ENCODE peak calls at places on chromosomes 11 and 22, in seven cellular contexts. One of them, this sample, is unnamed.

GRCh38 chr11:72591785-72592490 is 82.3 kb downstream of the PDE2A start:
- DNase-seq in neural progenitor cell: no peak
- DNase-seq in GM23338: no peak
- DNase-seq in IMR-90: no peak
- DNase-seq in suprapubic skin: no peak
- DNase-seq in stomach: no peak
- DNase-seq in CD8-positive, alpha-beta T cell: peak; percentile 34
- DNase-seq in this sample: peak; percentile 39

GRCh38 chr11:113242767-113243397 is 71.5 kb upstream of the TTC12 start:
- DNase-seq in CD8-positive, alpha-beta T cell: no peak
- DNase-seq in neural progenitor cell: peak; percentile 44
- DNase-seq in suprapubic skin: no peak
- DNase-seq in IMR-90: peak; percentile 9
- DNase-seq in GM23338: peak; percentile 55
- DNase-seq in stomach: no peak
- DNase-seq in this sample: no peak

GRCh38 chr22:36160499-36160942 is at the start of gene APOL3:
- DNase-seq in suprapubic skin: peak; percentile 88
- DNase-seq in neural progenitor cell: no peak
- DNase-seq in IMR-90: peak; percentile 47
- DNase-seq in GM23338: no peak
- DNase-seq in stomach: peak; percentile 74
- DNase-seq in CD8-positive, alpha-beta T cell: peak; percentile 27
- DNase-seq in this sample: peak; percentile 39

GRCh38 chr11:43382614-43383013 is 23.9 kb downstream of the TTC17 start:
- DNase-seq in GM23338: no peak
- DNase-seq in IMR-90: no peak
- DNase-seq in CD8-positive, alpha-beta T cell: no peak
- DNase-seq in suprapubic skin: no peak
- DNase-seq in neural progenitor cell: no peak
- DNase-seq in stomach: no peak
- DNase-seq in this sample: no peak

GRCh38 chr11:117882539-117882938 is 6.1 kb upstream of the FXYD6 start:
- DNase-seq in GM23338: no peak
- DNase-seq in stomach: no peak
- DNase-seq in neural progenitor cell: no peak
- DNase-seq in CD8-positive, alpha-beta T cell: no peak
- DNase-seq in IMR-90: no peak
- DNase-seq in suprapubic skin: no peak
- DNase-seq in this sample: no peak

GRCh38 chr11:27020736-27021135 is 19.9 kb upstream of the BBOX1 start:
- DNase-seq in GM23338: no peak
- DNase-seq in neural progenitor cell: no peak
- DNase-seq in stomach: peak; percentile 28
- DNase-seq in suprapubic skin: no peak
- DNase-seq in IMR-90: no peak
- DNase-seq in CD8-positive, alpha-beta T cell: no peak
- DNase-seq in this sample: no peak

GRCh38 chr11:73219396-73220285 is 1.6 kb downstream of the P2RY2 start:
- DNase-seq in IMR-90: no peak
- DNase-seq in CD8-positive, alpha-beta T cell: no peak
- DNase-seq in suprapubic skin: no peak
- DNase-seq in GM23338: no peak
- DNase-seq in neural progenitor cell: peak; percentile 1
- DNase-seq in stomach: no peak
- DNase-seq in this sample: no peak

GRCh38 chr22:41831383-41831782 is 1.5 kb upstream of the SREBF2 start:
- DNase-seq in IMR-90: no peak
- DNase-seq in suprapubic skin: no peak
- DNase-seq in stomach: no peak
- DNase-seq in GM23338: no peak
- DNase-seq in CD8-positive, alpha-beta T cell: no peak
- DNase-seq in neural progenitor cell: no peak
- DNase-seq in this sample: no peak

GRCh38 chr22:20393705-20394476 is at the start of gene ZNF74:
- DNase-seq in CD8-positive, alpha-beta T cell: peak; percentile 77
- DNase-seq in IMR-90: peak; percentile 88
- DNase-seq in GM23338: peak; percentile 98
- DNase-seq in suprapubic skin: peak; percentile 90
- DNase-seq in neural progenitor cell: peak; percentile 97
- DNase-seq in stomach: peak; percentile 90
- DNase-seq in this sample: peak; percentile 87

GRCh38 chr22:20391222-20391621 is 2.7 kb upstream of the ZNF74 start:
- DNase-seq in suprapubic skin: no peak
- DNase-seq in GM23338: no peak
- DNase-seq in stomach: no peak
- DNase-seq in CD8-positive, alpha-beta T cell: no peak
- DNase-seq in neural progenitor cell: no peak
- DNase-seq in IMR-90: no peak
- DNase-seq in this sample: no peak

GRCh38 chr22:20390394-20390907 is 3.5 kb upstream of the ZNF74 start:
- DNase-seq in CD8-positive, alpha-beta T cell: no peak
- DNase-seq in IMR-90: no peak
- DNase-seq in stomach: no peak
- DNase-seq in GM23338: no peak
- DNase-seq in suprapubic skin: no peak
- DNase-seq in neural progenitor cell: no peak
- DNase-seq in this sample: no peak

GRCh38 chr22:20395181-20395896 is 1.4 kb downstream of the ZNF74 start:
- DNase-seq in stomach: no peak
- DNase-seq in neural progenitor cell: no peak
- DNase-seq in GM23338: no peak
- DNase-seq in CD8-positive, alpha-beta T cell: no peak
- DNase-seq in suprapubic skin: no peak
- DNase-seq in IMR-90: no peak
- DNase-seq in this sample: no peak

DNA sequence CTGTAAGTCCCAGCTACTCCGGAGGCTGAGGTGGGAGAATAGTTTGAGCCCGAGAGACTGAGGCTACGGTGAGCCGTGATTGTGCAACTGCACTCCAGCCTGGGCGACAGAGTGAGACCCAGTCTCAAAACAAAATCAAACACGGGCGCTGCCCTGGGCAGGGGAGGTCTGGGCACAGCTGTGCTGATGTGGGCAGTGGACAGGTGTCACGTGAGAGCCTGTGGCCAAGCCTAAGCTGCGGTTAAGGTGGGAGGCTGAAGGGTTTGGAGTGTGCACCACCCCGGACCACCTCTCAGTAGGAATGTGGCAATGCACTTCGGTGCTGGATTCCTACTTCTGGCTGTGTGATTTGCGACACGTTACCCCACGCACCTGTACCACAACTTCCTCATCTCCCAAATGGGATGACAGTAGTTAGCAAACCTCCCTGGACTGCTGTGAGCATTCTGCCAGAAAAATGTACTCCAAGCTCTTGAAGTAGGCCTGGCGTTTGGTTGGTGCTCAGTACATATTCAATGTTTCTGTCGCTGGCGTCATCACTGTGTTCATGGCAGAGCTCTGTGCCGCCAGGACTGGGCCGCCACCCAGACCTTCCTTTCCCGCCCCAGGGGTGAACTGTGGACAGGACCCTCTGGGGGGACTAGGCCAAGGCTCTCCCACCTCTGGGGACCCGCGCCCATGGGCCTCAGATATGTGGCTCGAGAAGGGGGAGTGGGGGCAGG is 807 bp upstream of the ZNF74 start:
- DNase-seq in IMR-90: no peak
- DNase-seq in suprapubic skin: no peak
- DNase-seq in GM23338: no peak
- DNase-seq in CD8-positive, alpha-beta T cell: no peak
- DNase-seq in neural progenitor cell: no peak
- DNase-seq in stomach: no peak
- DNase-seq in this sample: no peak
- H3K4me3 ChIP-seq in IMR-90: no peak overlapping the region
- H3K4me3 ChIP-seq in suprapubic skin: peak overlapping the region; percentile 92
- H3K4me3 ChIP-seq in GM23338: peak overlapping the region; percentile 94
- H3K4me3 ChIP-seq in CD8-positive, alpha-beta T cell: peak overlapping the region; percentile 69
- H3K4me3 ChIP-seq in neural progenitor cell: peak overlapping the region; percentile 75
- H3K4me3 ChIP-seq in stomach: peak overlapping the region; percentile 84
- H3K4me3 ChIP-seq in this sample: peak overlapping the region; percentile 77

DNA sequence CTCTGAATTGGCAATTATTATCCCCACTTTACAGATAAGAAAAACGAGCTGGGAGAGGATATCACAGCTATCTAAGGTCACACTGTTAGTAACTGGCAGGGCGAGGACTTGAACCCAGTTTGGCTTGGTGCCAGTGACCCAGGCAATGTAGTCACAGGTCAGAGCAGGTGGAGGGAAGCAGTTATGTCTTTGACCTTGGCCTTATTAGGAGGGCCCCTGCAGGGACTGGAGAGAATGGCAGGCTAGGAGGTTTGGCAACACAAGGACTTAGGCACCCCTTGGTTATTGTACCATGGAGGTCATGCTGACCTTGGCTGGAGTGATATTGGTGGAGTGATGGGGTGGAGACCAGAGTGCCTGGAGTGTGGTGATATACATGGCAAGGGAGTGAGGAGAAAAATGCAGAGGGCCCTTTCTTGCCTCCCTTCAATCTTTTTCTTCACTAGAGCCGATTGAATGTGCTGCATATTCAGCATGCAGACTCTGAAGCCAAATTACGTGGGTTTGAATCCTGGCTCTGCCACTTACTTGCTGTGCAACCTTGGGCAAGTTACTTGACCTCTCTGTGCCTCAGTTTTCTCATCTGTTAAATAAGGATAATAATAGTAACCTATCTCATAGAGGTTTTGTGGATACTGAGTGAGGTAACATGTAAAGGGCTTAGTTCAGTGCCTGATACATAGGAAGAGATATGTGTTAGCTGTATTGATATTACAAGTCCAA is 92.7 kb upstream of the TBCEL start:
- DNase-seq in GM23338: peak; percentile 63
- DNase-seq in suprapubic skin: no peak
- DNase-seq in stomach: no peak
- DNase-seq in neural progenitor cell: no peak
- DNase-seq in IMR-90: no peak
- DNase-seq in CD8-positive, alpha-beta T cell: no peak
- DNase-seq in this sample: no peak
- TF ChIP-seq CTCF in GM23338: peak; percentile 39
- TF ChIP-seq CTCF in suprapubic skin: no peak
- TF ChIP-seq CTCF in stomach: no peak
- TF ChIP-seq CTCF in neural progenitor cell: no peak
- TF ChIP-seq CTCF in IMR-90: no peak
- TF ChIP-seq CTCF in CD8-positive, alpha-beta T cell: no peak
- TF ChIP-seq CTCF in this sample: peak; percentile 43

GRCh38 chr22:39243443-39244072 is 1.2 kb downstream of the PDGFB start:
- DNase-seq in CD8-positive, alpha-beta T cell: no peak
- DNase-seq in suprapubic skin: no peak
- DNase-seq in IMR-90: no peak
- DNase-seq in neural progenitor cell: peak; percentile 53
- DNase-seq in stomach: no peak
- DNase-seq in GM23338: peak; percentile 61
- DNase-seq in this sample: no peak

GRCh38 chr22:39242809-39243442 is 1.9 kb downstream of the PDGFB start:
- DNase-seq in GM23338: peak; percentile 84
- DNase-seq in suprapubic skin: no peak
- DNase-seq in neural progenitor cell: peak; percentile 53
- DNase-seq in IMR-90: no peak
- DNase-seq in stomach: peak; percentile 73
- DNase-seq in CD8-positive, alpha-beta T cell: no peak
- DNase-seq in this sample: no peak

GRCh38 chr22:39241632-39242388 is 3.0 kb downstream of the PDGFB start:
- DNase-seq in IMR-90: no peak
- DNase-seq in GM23338: no peak
- DNase-seq in CD8-positive, alpha-beta T cell: peak; percentile 29
- DNase-seq in neural progenitor cell: no peak
- DNase-seq in suprapubic skin: no peak
- DNase-seq in stomach: no peak
- DNase-seq in this sample: no peak

GRCh38 chr22:39240841-39241631 is 3.7 kb downstream of the PDGFB start:
- DNase-seq in neural progenitor cell: peak; percentile 35
- DNase-seq in GM23338: no peak
- DNase-seq in stomach: peak; percentile 71
- DNase-seq in IMR-90: no peak
- DNase-seq in CD8-positive, alpha-beta T cell: no peak
- DNase-seq in suprapubic skin: peak; percentile 87
- DNase-seq in this sample: no peak

DNA sequence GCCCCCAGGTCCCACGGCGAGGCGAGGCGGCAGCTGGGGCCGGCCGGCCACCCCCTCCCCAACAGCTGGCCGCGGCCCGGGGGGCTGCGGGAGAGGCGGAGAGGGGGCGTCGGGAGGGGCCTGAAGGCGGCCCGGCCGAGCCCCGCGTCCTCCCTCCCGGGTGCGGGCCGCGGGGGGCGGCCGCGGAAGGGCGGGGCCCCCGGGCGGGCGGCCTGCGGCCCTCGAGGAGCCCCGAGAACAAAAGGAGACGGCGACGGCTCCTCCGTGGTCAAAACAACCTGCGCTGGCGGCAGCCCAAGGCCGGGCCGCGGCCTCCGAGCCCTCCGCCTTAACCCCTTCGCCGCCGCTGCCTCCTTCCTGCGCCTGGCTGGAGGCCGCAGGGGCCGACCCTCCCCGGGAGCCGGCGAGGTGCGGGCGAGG is 2.4 kb downstream of the PDGFB start:
- DNase-seq in neural progenitor cell: peak; percentile 72
- DNase-seq in suprapubic skin: no peak
- DNase-seq in stomach: no peak
- DNase-seq in IMR-90: no peak
- DNase-seq in GM23338: peak; percentile 77
- DNase-seq in CD8-positive, alpha-beta T cell: no peak
- DNase-seq in this sample: no peak
- H3K27me3 ChIP-seq in neural progenitor cell: peaks cover 84% of the 10 kb centered on the region
- H3K27me3 ChIP-seq in suprapubic skin: peaks cover 3% of the 10 kb centered on the region
- H3K27me3 ChIP-seq in stomach: no peaks in the 10 kb centered on the region
- H3K27me3 ChIP-seq in IMR-90: peaks cover 64% of the 10 kb centered on the region
- H3K27me3 ChIP-seq in GM23338: peaks cover 75% of the 10 kb centered on the region
- H3K27me3 ChIP-seq in CD8-positive, alpha-beta T cell: peaks cover 3% of the 10 kb centered on the region
- H3K27me3 ChIP-seq in this sample: peaks cover 1% of the 10 kb centered on the region

GRCh38 chr11:101717621-101718020 is 133.8 kb upstream of the TRPC6 start:
- DNase-seq in neural progenitor cell: no peak
- DNase-seq in stomach: no peak
- DNase-seq in suprapubic skin: no peak
- DNase-seq in IMR-90: peak; percentile 11
- DNase-seq in CD8-positive, alpha-beta T cell: no peak
- DNase-seq in GM23338: no peak
- DNase-seq in this sample: no peak

GRCh38 chr11:101723371-101723770 is 139.6 kb upstream of the TRPC6 start:
- DNase-seq in suprapubic skin: no peak
- DNase-seq in CD8-positive, alpha-beta T cell: no peak
- DNase-seq in neural progenitor cell: no peak
- DNase-seq in GM23338: no peak
- DNase-seq in stomach: no peak
- DNase-seq in IMR-90: no peak
- DNase-seq in this sample: no peak

GRCh38 chr11:101718406-101718805 is 134.6 kb upstream of the TRPC6 start:
- DNase-seq in neural progenitor cell: no peak
- DNase-seq in GM23338: no peak
- DNase-seq in stomach: no peak
- DNase-seq in suprapubic skin: no peak
- DNase-seq in CD8-positive, alpha-beta T cell: no peak
- DNase-seq in IMR-90: peak; percentile 89
- DNase-seq in this sample: no peak

GRCh38 chr11:101715281-101715680 is 131.5 kb upstream of the TRPC6 start:
- DNase-seq in IMR-90: peak; percentile 64
- DNase-seq in GM23338: no peak
- DNase-seq in suprapubic skin: no peak
- DNase-seq in neural progenitor cell: no peak
- DNase-seq in CD8-positive, alpha-beta T cell: no peak
- DNase-seq in stomach: no peak
- DNase-seq in this sample: no peak

DNA sequence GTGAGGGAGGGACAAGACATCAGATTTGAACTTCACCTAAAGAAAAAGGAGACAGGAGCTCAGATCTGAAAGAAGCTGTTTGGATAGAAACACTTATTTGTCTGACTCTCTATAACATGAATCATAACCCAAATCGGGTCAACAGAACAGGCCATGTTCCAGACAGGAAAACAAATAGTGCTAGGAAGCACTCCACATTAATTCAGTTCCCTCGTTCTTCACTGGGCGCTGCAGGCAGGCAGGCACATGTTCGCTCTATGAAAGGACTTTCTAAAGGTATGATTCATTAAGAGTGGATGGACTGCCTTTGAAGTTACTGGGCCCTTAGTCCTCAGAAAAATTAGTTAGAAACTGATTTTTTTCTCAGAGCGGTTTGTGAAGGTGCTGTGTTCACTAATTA is 137.5 kb upstream of the TRPC6 start:
- DNase-seq in CD8-positive, alpha-beta T cell: no peak
- DNase-seq in neural progenitor cell: no peak
- DNase-seq in GM23338: no peak
- DNase-seq in stomach: no peak
- DNase-seq in IMR-90: peak; percentile 1
- DNase-seq in suprapubic skin: no peak
- DNase-seq in this sample: no peak
- H3K4me3 ChIP-seq in CD8-positive, alpha-beta T cell: no peak overlapping the region
- H3K4me3 ChIP-seq in neural progenitor cell: no peak overlapping the region
- H3K4me3 ChIP-seq in GM23338: no peak overlapping the region
- H3K4me3 ChIP-seq in stomach: no peak overlapping the region
- H3K4me3 ChIP-seq in IMR-90: no peak overlapping the region
- H3K4me3 ChIP-seq in suprapubic skin: no peak overlapping the region
- H3K4me3 ChIP-seq in this sample: no peak overlapping the region